ENCODE peak calls at places on chromosomes 11 and 22, in six cellular contexts. S is tibial artery, B is brain microvascular endothelial cell, R is T-helper 2 cell, D is lung microvascular endothelial cell, T is DMS153. K is an unnamed sample.

GRCh38 chr11:110785398-110785797 is 73.2 kb upstream of the ARHGAP20 start:
- DNase-seq in S (no peak), B (no peak), R (no peak), D (no peak), T (no peak), K (no peak)

GRCh38 chr11:92253945-92254344 is 29.3 kb downstream of the FAT3 start:
- DNase-seq in S (no peak), B (no peak), R (no peak), D (no peak), T (no peak), K (no peak)

GRCh38 chr11:105100206-105100605 is 39.4 kb downstream of the CARD18 start:
- DNase-seq in S (no peak), B (no peak), R (peak), D (peak), T (peak), K (peak)

GRCh38 chr11:88300888-88301477 is 36.6 kb downstream of the CTSC start:
- DNase-seq in S (no peak), B (no peak), R (peak), D (no peak), T (no peak), K (no peak)

GRCh38 chr11:42890773-42891172 is 421.0 kb upstream of the API5 start:
- DNase-seq in S (no peak), B (no peak), R (no peak), D (no peak), T (peak), K (no peak)

GRCh38 chr11:61356701-61357100 is 5.0 kb downstream of the CYB561A3 start:
- DNase-seq in S (no peak), B (no peak), R (no peak), D (no peak), T (no peak), K (no peak)

GRCh38 chr11:113570906-113571305 is 95.7 kb upstream of the DRD2 start:
- DNase-seq in S (no peak), B (no peak), R (no peak), D (no peak), T (no peak), K (no peak)

GRCh38 chr11:44305643-44306468 is 4.1 kb downstream of the ALX4 start:
- DNase-seq in S (no peak), B (peak), R (no peak), D (peak), T (no peak), K (peak)

GRCh38 chr11:17790453-17790852 is 55.9 kb downstream of the KCNC1 start:
- DNase-seq in S (no peak), B (peak), R (no peak), D (no peak), T (no peak), K (no peak)

GRCh38 chr11:75428301-75428724 is 4.7 kb downstream of the KLHL35 start:
- DNase-seq in S (peak), B (peak), R (peak), D (peak), T (peak), K (peak)

GRCh38 chr11:34327804-34328631 is 29.8 kb downstream of the ABTB2 start:
- DNase-seq in S (no peak), B (no peak), R (no peak), D (no peak), T (no peak), K (no peak)

GRCh38 chr22:44995282-44995597 is 14.6 kb downstream of the PHF21B start:
- DNase-seq in S (no peak), B (no peak), R (no peak), D (no peak), T (no peak), K (no peak)

GRCh38 chr11:116598036-116598435 is 174.8 kb downstream of the BUD13 start:
- DNase-seq in S (no peak), B (no peak), R (no peak), D (no peak), T (no peak), K (no peak)

GRCh38 chr22:25101986-25102385 is 97.7 kb upstream of the CRYBB3 start:
- DNase-seq in S (no peak), B (no peak), R (no peak), D (no peak), T (no peak), K (no peak)

GRCh38 chr11:34209809-34210208 is 104.4 kb downstream of the NAT10 start:
- DNase-seq in S (no peak), B (no peak), R (no peak), D (no peak), T (no peak), K (no peak)

GRCh38 chr11:57742087-57742452 is 779 bp downstream of the SELENOH start:
- DNase-seq in S (no peak), B (no peak), R (no peak), D (no peak), T (no peak), K (no peak)

GRCh38 chr11:108584973-108585372 is 8.6 kb downstream of the EXPH5 start:
- DNase-seq in S (no peak), B (no peak), R (no peak), D (no peak), T (no peak), K (no peak)

GRCh38 chr11:94782446-94782845 is 14.3 kb downstream of the AMOTL1 start:
- DNase-seq in S (no peak), B (no peak), R (no peak), D (no peak), T (no peak), K (no peak)

GRCh38 chr22:18058770-18059169 is 19.0 kb upstream of the PEX26 start:
- DNase-seq in S (no peak), B (no peak), R (no peak), D (no peak), T (no peak), K (no peak)

GRCh38 chr22:19716041-19716828 is 1.9 kb downstream of the SEPTIN5 start:
- DNase-seq in S (no peak), B (no peak), R (no peak), D (no peak), T (no peak), K (no peak)

GRCh38 chr11:132244871-132245557 is 874.6 kb downstream of the NTM start:
- DNase-seq in S (no peak), B (no peak), R (no peak), D (no peak), T (peak), K (no peak)

GRCh38 chr11:1988667-1989317 is 8.8 kb downstream of the H19 start:
- DNase-seq in S (peak), B (no peak), R (no peak), D (no peak), T (no peak), K (no peak)

GRCh38 chr11:44733877-44734276 is 7.1 kb downstream of the TSPAN18 start:
- DNase-seq in S (no peak), B (no peak), R (no peak), D (no peak), T (no peak), K (no peak)

GRCh38 chr11:128432926-128433325 is 154.4 kb downstream of the ETS1 start:
- DNase-seq in S (no peak), B (no peak), R (no peak), D (no peak), T (no peak), K (no peak)

GRCh38 chr22:44196731-44197131 is 16.0 kb downstream of the PARVG start:
- DNase-seq in S (no peak), B (no peak), R (no peak), D (no peak), T (no peak), K (no peak)

GRCh38 chr11:101128571-101129202 is 926 bp downstream of the PGR start:
- DNase-seq in S (peak), B (no peak), R (no peak), D (no peak), T (no peak), K (no peak)

GRCh38 chr11:95908826-95909225 is 15.1 kb downstream of the MTMR2 start:
- DNase-seq in S (no peak), B (no peak), R (no peak), D (peak), T (no peak), K (peak)

GRCh38 chr22:44400763-44401060 is 88.0 kb upstream of the SHISAL1 start:
- DNase-seq in S (no peak), B (no peak), R (no peak), D (no peak), T (no peak), K (no peak)

GRCh38 chr11:110086892-110087309 is 6.3 kb upstream of the ZC3H12C start:
- DNase-seq in S (no peak), B (peak), R (no peak), D (peak), T (no peak), K (peak)

GRCh38 chr11:71138737-71139425 is 113.5 kb downstream of the SHANK2 start:
- DNase-seq in S (peak), B (no peak), R (no peak), D (no peak), T (no peak), K (no peak)

GRCh38 chr11:34860034-34860433 is 56.1 kb downstream of the APIP start:
- DNase-seq in S (no peak), B (no peak), R (no peak), D (no peak), T (peak), K (no peak)

GRCh38 chr11:2541321-2541680 is 96.5 kb downstream of the KCNQ1 start:
- DNase-seq in S (no peak), B (no peak), R (no peak), D (no peak), T (no peak), K (no peak)

GRCh38 chr11:122441702-122442092 is 213.8 kb upstream of the UBASH3B start:
- DNase-seq in S (no peak), B (no peak), R (no peak), D (no peak), T (peak), K (peak)